ENCODE peak calls at places on chromosomes 5 and 9, in eight cellular contexts. Z, P, A, W, Y, O, D and R are unnamed samples.

GRCh38 chr9:70043689-70044449 is at the start of gene MAMDC2:
- DNase-seq in Z (no peak), P (peak; percentile 69), A (peak; percentile 84), W (peak; percentile 91), Y (peak; percentile 81), O (peak; percentile 27), D (no peak), R (peak; percentile 54)

GRCh38 chr9:119639287-119639955 is 270.2 kb upstream of the BRINP1 start:
- DNase-seq in Z (no peak), P (no peak), A (no peak), W (no peak), Y (no peak), O (no peak), D (no peak), R (no peak)

GRCh38 chr5:31137676-31138075 is 55.8 kb upstream of the CDH6 start:
- DNase-seq in Z (no peak), P (no peak), A (no peak), W (no peak), Y (no peak), O (no peak), D (no peak), R (no peak)

GRCh38 chr9:35274988-35275387 is 113.2 kb downstream of the UNC13B start:
- DNase-seq in Z (no peak), P (no peak), A (no peak), W (no peak), Y (no peak), O (no peak), D (no peak), R (no peak)

GRCh38 chr5:58871648-58872242 is 288.9 kb downstream of the RAB3C start:
- DNase-seq in Z (peak; percentile 44), P (peak; percentile 39), A (no peak), W (no peak), Y (no peak), O (no peak), D (peak; percentile 24), R (no peak)

GRCh38 chr9:35318741-35319140 is 156.9 kb downstream of the UNC13B start:
- DNase-seq in Z (no peak), P (no peak), A (no peak), W (no peak), Y (no peak), O (no peak), D (no peak), R (no peak)

GRCh38 chr5:51518607-51519006 is 135.4 kb downstream of the ISL1 start:
- DNase-seq in Z (no peak), P (no peak), A (no peak), W (no peak), Y (no peak), O (no peak), D (no peak), R (no peak)

GRCh38 chr5:73764586-73764985 is 138.6 kb downstream of the ARHGEF28 start:
- DNase-seq in Z (peak; percentile 71), P (no peak), A (no peak), W (no peak), Y (no peak), O (no peak), D (peak; percentile 78), R (no peak)

GRCh38 chr5:74122979-74123575 is 497.1 kb downstream of the ARHGEF28 start:
- DNase-seq in Z (no peak), P (no peak), A (no peak), W (no peak), Y (no peak), O (no peak), D (no peak), R (no peak)

GRCh38 chr5:58262226-58262625 is 197.7 kb downstream of the PLK2 start:
- DNase-seq in Z (no peak), P (no peak), A (no peak), W (no peak), Y (no peak), O (no peak), D (no peak), R (no peak)

GRCh38 chr9:110996436-110997224 is 41.6 kb downstream of the LPAR1 start:
- DNase-seq in Z (no peak), P (peak; percentile 36), A (no peak), W (peak; percentile 89), Y (peak; percentile 86), O (peak; percentile 39), D (no peak), R (peak; percentile 85)

GRCh38 chr9:27339661-27340295 is 42.8 kb upstream of the EQTN start:
- DNase-seq in Z (no peak), P (no peak), A (no peak), W (no peak), Y (no peak), O (no peak), D (no peak), R (no peak)

GRCh38 chr9:27338527-27338903 is 41.6 kb upstream of the EQTN start:
- DNase-seq in Z (no peak), P (no peak), A (no peak), W (no peak), Y (no peak), O (no peak), D (no peak), R (no peak)

GRCh38 chr9:27341545-27342294 is 44.8 kb upstream of the EQTN start:
- DNase-seq in Z (no peak), P (no peak), A (no peak), W (no peak), Y (no peak), O (no peak), D (no peak), R (no peak)

GRCh38 chr9:27337833-27338526 is 41.0 kb upstream of the EQTN start:
- DNase-seq in Z (no peak), P (no peak), A (no peak), W (no peak), Y (no peak), O (peak; percentile 41), D (no peak), R (no peak)

GRCh38 chr9:27340876-27341540 is 44.1 kb upstream of the EQTN start:
- DNase-seq in Z (no peak), P (no peak), A (no peak), W (no peak), Y (no peak), O (no peak), D (no peak), R (no peak)
- TF ChIP-seq EP300 in Z (no peak), P (no peak), A (no peak), W (no peak), Y (no peak), O (no peak), D (no peak), R (no peak)

GRCh38 chr5:117098094-117098493 is 523.5 kb upstream of the SEMA6A start:
- DNase-seq in Z (no peak), P (no peak), A (no peak), W (no peak), Y (no peak), O (no peak), D (no peak), R (no peak)

GRCh38 chr5:117094114-117094815 is 519.6 kb upstream of the SEMA6A start:
- DNase-seq in Z (no peak), P (no peak), A (no peak), W (no peak), Y (no peak), O (no peak), D (no peak), R (no peak)

GRCh38 chr5:117093653-117094052 is 519.0 kb upstream of the SEMA6A start:
- DNase-seq in Z (no peak), P (no peak), A (no peak), W (no peak), Y (no peak), O (no peak), D (no peak), R (no peak)

GRCh38 chr5:117095322-117095721 is 520.7 kb upstream of the SEMA6A start:
- DNase-seq in Z (no peak), P (no peak), A (no peak), W (no peak), Y (no peak), O (no peak), D (no peak), R (no peak)

GRCh38 chr5:117095803-117096332 is 521.2 kb upstream of the SEMA6A start:
- DNase-seq in Z (no peak), P (no peak), A (no peak), W (no peak), Y (no peak), O (no peak), D (no peak), R (no peak)
- TF ChIP-seq EP300 in Z (no peak), P (no peak), A (no peak), W (no peak), Y (no peak), O (no peak), D (no peak), R (no peak)

DNA sequence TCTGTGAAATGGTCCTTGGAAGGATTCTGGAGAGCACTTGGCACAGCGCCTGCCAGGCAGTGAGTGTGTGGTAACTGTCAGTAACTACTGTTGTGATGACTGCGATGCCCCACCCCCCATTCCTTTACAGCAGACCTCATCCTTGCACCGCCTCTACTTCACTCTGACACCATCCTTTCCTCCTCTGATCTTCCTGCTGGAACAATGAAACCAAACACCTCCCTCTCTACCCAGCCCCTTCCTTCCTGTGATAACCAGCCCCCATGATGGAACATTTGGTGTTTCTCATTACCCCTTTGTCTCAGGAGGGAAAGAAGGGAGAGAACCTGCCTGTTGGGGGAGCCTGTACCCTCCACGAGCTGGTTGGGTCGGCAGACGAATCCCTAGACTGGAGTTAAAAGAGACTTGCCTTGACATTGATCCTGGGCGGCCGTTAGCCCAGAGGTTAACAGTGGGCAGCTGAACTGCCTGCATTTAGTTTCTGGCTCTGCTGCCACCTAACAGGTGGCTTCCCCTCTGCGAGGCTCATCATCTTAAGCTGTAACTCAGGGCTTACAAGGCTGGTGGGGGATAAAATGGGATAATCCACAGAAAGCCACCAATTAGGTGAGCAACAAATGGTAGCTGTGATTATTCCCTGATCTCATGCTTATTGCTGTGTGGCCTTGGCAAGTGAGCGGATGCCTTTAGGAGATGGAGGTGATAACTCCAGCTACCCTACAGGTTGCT is 34.2 kb upstream of the GRPEL2 start:
- DNase-seq in Z (no peak), P (peak; percentile 33), A (no peak), W (no peak), Y (no peak), O (no peak), D (no peak), R (peak; percentile 33)
- TF ChIP-seq EP300 in Z (no peak), P (no peak), A (no peak), W (no peak), Y (no peak), O (no peak), D (no peak), R (no peak)

GRCh38 chr9:2673161-2673560 is 44.1 kb upstream of the KCNV2 start:
- DNase-seq in Z (no peak), P (no peak), A (no peak), W (no peak), Y (no peak), O (no peak), D (no peak), R (no peak)

GRCh38 chr9:2677927-2678889 is 39.1 kb upstream of the KCNV2 start:
- DNase-seq in Z (no peak), P (no peak), A (no peak), W (no peak), Y (no peak), O (no peak), D (no peak), R (no peak)

GRCh38 chr9:2676466-2676865 is 40.8 kb upstream of the KCNV2 start:
- DNase-seq in Z (no peak), P (peak; percentile 18), A (no peak), W (no peak), Y (no peak), O (peak; percentile 41), D (peak; percentile 13), R (no peak)

GRCh38 chr9:2679011-2679410 is 38.3 kb upstream of the KCNV2 start:
- DNase-seq in Z (no peak), P (no peak), A (no peak), W (no peak), Y (no peak), O (no peak), D (no peak), R (no peak)

GRCh38 chr9:2674141-2674824 is 43.0 kb upstream of the KCNV2 start:
- DNase-seq in Z (no peak), P (no peak), A (no peak), W (no peak), Y (no peak), O (no peak), D (no peak), R (no peak)
- TF ChIP-seq EP300 in Z (no peak), P (no peak), A (no peak), W (no peak), Y (no peak), O (no peak), D (no peak), R (no peak)